ENCODE peak calls at places on chromosomes 12 and 14, in five cellular contexts. Q is epithelial cell of proximal tubule, F is tibial nerve, R is lower leg skin, C is retinal pigment epithelial cell. T is an unnamed sample.

GRCh38 chr14:61930101-61930857 is 168.1 kb downstream of the SNAPC1 start:
- DNase-seq in C (no peak), Q (no peak), F (no peak), R (no peak), T (no peak)

GRCh38 chr12:107655281-107656065 is 30.1 kb upstream of the PWP1 start:
- DNase-seq in Q (no peak), R (no peak), C (no peak), F (no peak), T (no peak)

GRCh38 chr12:120983759-120984158 is 5.4 kb downstream of the HNF1A start:
- DNase-seq in F (no peak), C (no peak), Q (no peak), R (no peak), T (no peak)

GRCh38 chr12:79737875-79738718 is 47.3 kb upstream of the PAWR start:
- DNase-seq in C (no peak), R (no peak), F (peak), Q (peak), T (peak)

GRCh38 chr12:57046947-57047890 is 2.7 kb downstream of the MYO1A start:
- DNase-seq in R (no peak), C (no peak), F (no peak), Q (no peak), T (no peak)

GRCh38 chr14:76514599-76514998 is 138.7 kb downstream of the ESRRB start:
- DNase-seq in C (no peak), R (no peak), Q (no peak), F (no peak), T (no peak)

GRCh38 chr14:101101456-101102056 is 198.0 kb upstream of the RTL1 start:
- DNase-seq in R (peak), Q (peak), C (no peak), F (no peak), T (peak)

GRCh38 chr12:6950401-6950801 is 755 bp upstream of the PTPN6 start:
- DNase-seq in C (no peak), Q (no peak), R (no peak), F (no peak), T (no peak)

GRCh38 chr12:89163918-89164317 is 188.4 kb downstream of the DUSP6 start:
- DNase-seq in C (no peak), R (no peak), F (no peak), Q (no peak), T (no peak)

GRCh38 chr12:66733839-66734238 is 55.0 kb upstream of the GRIP1 start:
- DNase-seq in R (no peak), F (no peak), Q (no peak), C (no peak), T (no peak)

DNA sequence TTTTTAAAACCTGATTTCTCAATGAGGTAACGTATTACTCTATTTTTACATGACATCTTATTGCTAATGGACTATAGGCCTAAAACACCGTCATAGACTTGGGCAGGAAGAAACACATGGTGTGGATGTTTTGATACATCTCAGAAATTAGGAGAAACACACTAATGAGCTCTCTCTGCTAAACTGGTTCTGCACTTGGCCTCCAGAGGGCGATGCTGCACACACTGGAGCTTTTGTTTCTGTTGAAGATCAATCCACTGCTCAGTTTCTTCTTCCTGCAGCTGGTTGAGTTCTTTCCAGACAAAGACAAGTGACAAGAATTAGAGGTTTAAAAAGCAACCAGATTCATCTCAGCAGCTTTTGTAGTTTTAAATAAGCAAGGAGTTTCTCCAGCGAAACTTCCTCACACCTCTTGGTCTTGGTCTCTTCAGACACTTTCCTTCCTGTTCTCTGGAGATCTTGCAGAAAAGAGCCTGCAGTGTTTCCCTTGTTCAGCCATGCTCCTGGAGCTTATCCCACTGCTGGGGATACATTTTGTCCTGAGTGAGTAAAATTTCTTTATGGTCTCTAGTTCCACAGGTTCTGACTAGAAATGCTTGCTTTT is 178.5 kb upstream of the OR4E1 start:
- DNase-seq in C (no peak), F (peak), Q (no peak), R (no peak), T (no peak)
- TF ChIP-seq CTCF in C (peak), F (peak), Q (peak), R (no peak), T (peak)

DNA sequence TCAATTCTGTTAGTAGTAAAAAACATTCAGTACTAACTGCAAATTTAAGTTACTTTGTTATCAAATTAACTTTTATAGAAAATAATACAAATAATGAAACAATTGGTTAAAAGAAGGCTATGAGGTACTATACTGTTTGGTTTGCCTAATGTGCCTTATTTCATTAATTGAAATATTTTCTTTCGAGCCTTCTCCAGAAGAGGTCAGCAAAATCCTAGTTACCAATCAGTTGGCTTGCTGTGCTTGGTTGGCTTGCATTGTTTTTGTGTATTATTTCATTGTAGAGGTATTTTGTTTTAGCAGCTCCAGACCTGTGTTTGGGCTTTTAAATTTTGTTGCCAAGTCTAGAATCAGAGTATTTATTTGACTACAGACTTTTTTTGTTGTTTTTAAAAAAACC is 68.5 kb downstream of the AEBP2 start:
- DNase-seq in C (no peak), Q (no peak), F (peak), R (no peak), T (no peak)
- TF ChIP-seq CTCF in C (peak), Q (peak), F (peak), R (no peak), T (no peak)

GRCh38 chr14:72879431-72879830 is 14.5 kb downstream of the DPF3 start:
- DNase-seq in F (no peak), C (no peak), R (peak), Q (no peak), T (no peak)

GRCh38 chr14:72876021-72876709 is 17.7 kb downstream of the DPF3 start:
- DNase-seq in R (peak), Q (no peak), F (no peak), C (no peak), T (no peak)

GRCh38 chr14:72878746-72879145 is 15.2 kb downstream of the DPF3 start:
- DNase-seq in F (no peak), Q (no peak), C (no peak), R (peak), T (no peak)

GRCh38 chr14:72880164-72880563 is 13.7 kb downstream of the DPF3 start:
- DNase-seq in F (no peak), R (no peak), Q (no peak), C (no peak), T (no peak)

DNA sequence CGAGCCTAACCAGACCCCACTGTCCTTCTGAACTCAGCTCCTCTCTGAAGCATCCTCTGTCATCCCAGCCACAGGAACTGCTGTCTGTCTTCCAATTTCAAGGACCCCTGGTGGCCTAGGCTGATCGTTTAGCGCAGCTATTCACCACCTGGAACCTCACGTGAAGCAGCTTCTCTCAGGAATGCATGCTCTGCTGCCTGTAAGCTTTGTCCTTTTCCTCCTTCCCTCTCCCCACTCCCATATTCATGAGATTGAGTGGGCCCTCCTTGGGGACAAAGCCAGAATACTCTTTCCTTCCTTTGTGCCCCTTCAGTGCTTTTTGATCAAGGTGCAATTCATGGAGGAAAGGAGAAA is 17.2 kb downstream of the DPF3 start:
- DNase-seq in Q (no peak), R (no peak), C (no peak), F (no peak), T (no peak)
- TF ChIP-seq CTCF in Q (no peak), R (no peak), C (no peak), F (no peak), T (no peak)

DNA sequence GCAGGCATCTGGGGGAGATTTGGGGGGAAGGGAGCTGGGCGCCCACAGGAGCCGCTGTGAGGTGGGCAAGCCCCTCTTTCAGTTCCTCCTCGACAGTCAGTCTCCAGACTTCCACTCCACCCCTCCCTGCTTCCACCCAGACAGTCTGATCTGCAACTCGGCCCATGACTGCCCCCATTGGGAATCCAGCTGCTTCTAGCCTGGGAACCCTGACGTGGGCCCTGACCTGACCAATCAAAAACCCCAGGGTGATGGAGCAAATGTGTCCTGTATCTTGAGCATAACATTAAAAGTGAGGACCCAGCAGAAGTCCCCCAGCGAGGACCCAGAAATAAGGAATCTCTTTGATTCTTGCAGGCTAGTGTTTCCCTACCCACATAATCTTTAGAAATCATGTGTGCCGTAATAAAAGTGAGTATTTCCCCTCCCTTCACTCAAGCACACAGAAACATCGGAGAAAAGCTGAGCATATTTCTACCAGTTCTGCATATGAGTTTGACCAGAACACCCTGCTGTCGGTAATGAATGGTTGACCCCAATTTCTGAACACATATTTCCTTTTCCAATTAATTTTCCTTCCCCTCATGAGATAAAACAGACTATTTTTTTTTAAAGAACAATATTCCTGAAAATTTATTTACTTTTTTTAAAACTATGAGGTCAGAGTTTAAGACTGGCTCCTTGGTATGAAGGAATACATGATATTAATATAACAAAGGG is 6.4 kb downstream of the SSH1 start:
- DNase-seq in Q (no peak), F (no peak), R (no peak), C (peak), T (no peak)
- TF ChIP-seq CTCF in Q (no peak), F (no peak), R (no peak), C (peak), T (no peak)

GRCh38 chr12:113712481-113712880 is 240.8 kb upstream of the LHX5 start:
- DNase-seq in C (no peak), R (no peak), Q (no peak), F (no peak), T (no peak)
- TF ChIP-seq CTCF in C (no peak), R (no peak), Q (no peak), F (no peak), T (no peak)

DNA sequence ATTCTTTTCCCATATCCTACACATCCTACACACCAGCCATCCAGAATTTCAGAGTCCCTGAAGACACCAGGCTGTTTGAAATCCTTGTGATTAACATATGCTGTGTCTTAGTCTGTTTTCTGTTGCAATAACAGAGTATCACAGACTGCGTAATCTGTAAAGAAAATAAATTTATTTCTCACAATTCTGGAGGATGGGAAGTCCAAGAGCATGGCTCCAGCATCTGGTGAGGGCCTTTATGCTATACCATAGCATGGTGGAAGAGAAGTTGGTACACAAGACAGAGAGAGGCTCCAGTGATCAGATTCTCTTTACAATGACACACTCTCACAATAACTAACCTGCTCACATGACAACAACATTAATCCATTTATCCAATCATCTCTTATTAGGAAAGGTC is 4.1 kb downstream of the ART4 start:
- DNase-seq in F (no peak), Q (no peak), R (no peak), C (no peak), T (no peak)
- TF ChIP-seq CTCF in F (no peak), Q (no peak), R (no peak), C (no peak), T (no peak)

DNA sequence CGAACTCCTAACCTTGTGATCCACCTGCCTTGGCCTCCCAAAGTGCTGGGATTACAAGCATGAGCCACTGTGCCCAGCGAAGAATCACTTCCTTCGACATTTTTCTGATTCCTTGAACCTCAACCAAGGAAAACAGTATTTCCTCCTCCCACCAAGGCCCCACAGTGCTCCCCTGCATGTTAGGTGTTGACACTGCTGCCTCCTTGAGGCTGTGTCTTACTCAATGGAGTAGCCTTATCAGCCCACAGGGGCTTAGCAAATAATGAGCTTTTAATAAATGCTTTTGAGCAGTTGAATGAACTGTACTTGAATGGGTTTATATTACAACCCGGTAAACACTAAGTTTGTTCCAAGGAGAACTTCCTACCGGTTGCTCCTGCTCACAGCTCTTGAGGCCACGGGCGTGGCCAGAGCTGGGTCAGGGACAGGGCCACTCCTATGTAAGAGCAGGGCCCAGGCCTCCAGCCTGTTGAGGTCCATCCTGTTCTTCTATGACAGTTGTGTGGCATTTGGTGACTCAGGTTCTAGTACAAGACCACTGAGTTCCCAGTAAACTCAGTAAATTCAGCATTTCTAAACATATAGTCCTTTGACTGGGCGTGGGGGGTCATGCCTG is 36.8 kb upstream of the TUBA1A start:
- DNase-seq in C (no peak), R (no peak), Q (no peak), F (no peak), T (no peak)
- TF ChIP-seq CTCF in C (peak), R (no peak), Q (peak), F (no peak), T (peak)

DNA sequence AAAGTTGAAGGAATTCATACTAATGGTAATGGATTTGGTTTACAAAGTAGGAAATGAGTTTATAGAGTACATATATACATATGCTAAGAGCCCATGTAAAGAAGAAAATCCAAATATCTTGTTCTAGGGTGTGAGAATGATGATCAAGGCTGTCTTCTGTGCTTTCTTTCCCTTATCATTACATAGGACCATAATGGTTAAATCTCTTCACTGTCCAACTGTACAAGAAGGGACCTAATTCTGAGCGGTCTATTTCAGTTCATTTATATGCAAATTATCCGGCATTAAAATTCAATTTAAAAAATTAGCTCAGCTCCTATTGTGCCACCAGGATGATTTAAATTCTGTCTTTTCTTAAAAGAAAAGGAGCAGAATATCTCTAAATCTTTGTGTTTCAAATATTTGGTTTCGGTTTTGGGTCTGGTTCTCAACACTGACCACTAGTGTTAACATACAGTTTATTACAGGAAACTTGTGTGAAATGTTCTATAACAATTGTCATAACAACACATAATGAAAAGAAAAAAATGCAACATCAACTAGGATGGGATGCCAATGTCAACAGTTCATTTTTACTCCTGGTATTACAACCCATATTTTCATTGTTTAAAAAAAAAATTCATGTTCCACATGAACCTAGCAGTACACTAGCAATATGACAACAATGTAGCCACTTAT is 16.8 kb downstream of the OR4K1 start:
- DNase-seq in F (no peak), C (no peak), R (no peak), Q (no peak), T (no peak)
- TF ChIP-seq CTCF in F (no peak), C (no peak), R (no peak), Q (no peak), T (no peak)

GRCh38 chr12:131530041-131530332 is 180.9 kb upstream of the SFSWAP start:
- DNase-seq in R (no peak), F (no peak), C (no peak), Q (no peak), T (no peak)

GRCh38 chr12:131535779-131536178 is 175.1 kb upstream of the SFSWAP start:
- DNase-seq in R (no peak), C (no peak), Q (no peak), F (no peak), T (no peak)

GRCh38 chr12:131536337-131536736 is 174.6 kb upstream of the SFSWAP start:
- DNase-seq in Q (no peak), R (no peak), F (peak), C (no peak), T (no peak)

GRCh38 chr12:131530427-131530826 is 180.5 kb upstream of the SFSWAP start:
- DNase-seq in Q (no peak), R (no peak), C (no peak), F (no peak), T (no peak)

GRCh38 chr12:131533139-131533538 is 177.8 kb upstream of the SFSWAP start:
- DNase-seq in C (no peak), Q (no peak), F (no peak), R (no peak), T (no peak)
- TF ChIP-seq CTCF in C (no peak), Q (no peak), F (no peak), R (no peak), T (no peak)

DNA sequence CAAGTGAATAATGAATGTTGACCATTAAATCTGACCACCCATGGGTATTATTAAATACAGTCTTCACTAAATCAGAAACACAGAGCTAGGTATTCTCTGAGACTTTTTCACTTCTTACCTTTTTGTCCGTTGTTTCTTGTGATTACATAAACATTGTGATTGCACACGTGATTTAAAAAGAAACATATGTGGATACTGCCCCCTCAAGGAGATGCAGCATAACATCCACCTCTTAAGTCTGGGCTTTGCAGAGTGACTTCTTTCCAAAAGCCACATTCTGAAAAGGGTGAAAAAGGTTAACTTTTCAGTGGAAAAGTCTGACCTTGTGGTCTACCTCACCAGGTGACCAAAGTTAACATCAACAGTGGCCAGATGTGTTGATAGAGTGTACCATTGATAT is 185.5 kb upstream of the FAR2 start:
- DNase-seq in F (no peak), R (no peak), Q (no peak), C (no peak), T (no peak)
- TF ChIP-seq CTCF in F (no peak), R (no peak), Q (peak), C (peak), T (no peak)